ENCODE peak calls at places on chromosomes 13 and 19, in four cellular contexts. J, O, I and V are unnamed samples. For H3K9me1, the result is how much of the 10 kb centered on the place peaks cover.

GRCh38 chr19:42596391-42597071 is 1.8 kb upstream of the CEACAM8 start:
- DNase-seq in J (no peak), O (peak), I (no peak), V (peak)

GRCh38 chr19:42362891-42363440 is 27.1 kb downstream of the CNFN start:
- DNase-seq in J (no peak), O (no peak), I (no peak), V (no peak)

GRCh38 chr13:63305641-63306133 is 1890.0 kb upstream of the PCDH20 start:
- DNase-seq in J (no peak), O (no peak), I (no peak), V (no peak)

GRCh38 chr13:92196566-92197256 is 798.3 kb downstream of the GPC5 start:
- DNase-seq in J (peak), O (no peak), I (no peak), V (no peak)

GRCh38 chr19:10769533-10770491 is 51.9 kb downstream of the DNM2 start:
- DNase-seq in J (peak), O (peak), I (no peak), V (peak)

GRCh38 chr19:48554385-48555091 is 2.6 kb downstream of the SULT2B1 start:
- DNase-seq in J (no peak), O (peak), I (no peak), V (no peak)

GRCh38 chr13:106595623-106596022 is 27.7 kb upstream of the ARGLU1 start:
- DNase-seq in J (no peak), O (no peak), I (no peak), V (no peak)

GRCh38 chr13:114112231-114112825 is 20.1 kb downstream of the RASA3 start:
- DNase-seq in J (peak), O (no peak), I (no peak), V (no peak)

GRCh38 chr13:99080131-99080530 is 102.3 kb upstream of the DOCK9 start:
- DNase-seq in J (no peak), O (no peak), I (no peak), V (no peak)

GRCh38 chr19:16015805-16016173 is 60.5 kb upstream of the TPM4 start:
- DNase-seq in J (no peak), O (no peak), I (no peak), V (no peak)

GRCh38 chr13:50611117-50611781 is 232.2 kb downstream of the DLEU7 start:
- DNase-seq in J (no peak), O (no peak), I (no peak), V (no peak)

GRCh38 chr19:47430041-47430802 is 10.9 kb upstream of the MEIS3 start:
- DNase-seq in J (peak), O (no peak), I (no peak), V (peak)

GRCh38 chr13:49499889-49500660 is 4.3 kb downstream of the PHF11 start:
- DNase-seq in J (peak), O (no peak), I (no peak), V (no peak)

GRCh38 chr13:30932481-30933333 is at the start of gene TEX26:
- DNase-seq in J (no peak), O (no peak), I (no peak), V (peak)

GRCh38 chr19:51317968-51318367 is 6.5 kb downstream of the IGLON5 start:
- DNase-seq in J (no peak), O (no peak), I (no peak), V (no peak)

GRCh38 chr19:11798391-11799296 is at the start of gene ZNF491:
- DNase-seq in J (peak), O (peak), I (no peak), V (peak)

GRCh38 chr19:40413291-40413994 is at the start of gene PRX:
- DNase-seq in J (no peak), O (peak), I (no peak), V (no peak)

GRCh38 chr19:1762243-1763140 is 9.2 kb downstream of the ONECUT3 start:
- DNase-seq in J (no peak), O (no peak), I (no peak), V (no peak)

GRCh38 chr19:10874019-10874418 is 2.7 kb downstream of the CARM1 start:
- DNase-seq in J (no peak), O (no peak), I (no peak), V (no peak)

GRCh38 chr19:43570174-43570791 is 5.0 kb downstream of the XRCC1 start:
- DNase-seq in J (no peak), O (no peak), I (no peak), V (no peak)

GRCh38 chr19:16325161-16325527 is 518 bp downstream of the KLF2 start:
- DNase-seq in J (no peak), O (peak), I (no peak), V (peak)

GRCh38 chr13:101942535-101943157 is 459.2 kb downstream of the FGF14 start:
- DNase-seq in J (no peak), O (no peak), I (no peak), V (no peak)

GRCh38 chr13:69474286-69474685 is 633.3 kb upstream of the ATXN8OS start:
- DNase-seq in J (no peak), O (no peak), I (no peak), V (no peak)

GRCh38 chr13:79658333-79658975 is 177.5 kb downstream of the NDFIP2 start:
- DNase-seq in J (no peak), O (no peak), I (no peak), V (no peak)

GRCh38 chr19:11574689-11575088 is 2.8 kb downstream of the ACP5 start:
- DNase-seq in J (no peak), O (no peak), I (no peak), V (no peak)

GRCh38 chr13:99830931-99831330 is 140.6 kb downstream of the ZIC5 start:
- DNase-seq in J (no peak), O (no peak), I (no peak), V (no peak)

GRCh38 chr19:2888739-2889224 is 11.9 kb upstream of the ZNF57 start:
- DNase-seq in J (no peak), O (no peak), I (no peak), V (no peak)

GRCh38 chr19:13764101-13764807 is at the start of gene MRI1:
- DNase-seq in J (peak), O (peak), I (no peak), V (peak)

GRCh38 chr19:485583-486236 is 10.6 kb upstream of the MADCAM1 start:
- DNase-seq in J (no peak), O (no peak), I (no peak), V (no peak)

GRCh38 chr13:37878496-37878895 is 8.9 kb upstream of the TRPC4 start:
- DNase-seq in J (peak), O (no peak), I (no peak), V (no peak)

GRCh38 chr13:104206450-104207044 is 1140.3 kb upstream of the SLC10A2 start:
- DNase-seq in J (no peak), O (no peak), I (no peak), V (no peak)
- H3K9me1 ChIP-seq in J (under half), O (under half), I (under half), V (under half)

GRCh38 chr13:44159633-44160279 is 213.9 kb upstream of the SERP2 start:
- DNase-seq in J (no peak), O (no peak), I (peak), V (no peak)

GRCh38 chr13:44156294-44156658 is 217.3 kb upstream of the SERP2 start:
- DNase-seq in J (no peak), O (no peak), I (no peak), V (no peak)

GRCh38 chr13:44158741-44159632 is 214.6 kb upstream of the SERP2 start:
- DNase-seq in J (no peak), O (no peak), I (no peak), V (peak)

GRCh38 chr13:44157614-44158013 is 216.0 kb upstream of the SERP2 start:
- DNase-seq in J (no peak), O (no peak), I (no peak), V (no peak)

GRCh38 chr13:44158055-44158655 is 215.5 kb upstream of the SERP2 start:
- DNase-seq in J (no peak), O (no peak), I (no peak), V (no peak)
- H3K9me1 ChIP-seq in J (under half), O (under half), I (under half), V (under half)

GRCh38 chr13:105031306-105031705 is 1504.2 kb downstream of the EFNB2 start:
- DNase-seq in J (no peak), O (no peak), I (no peak), V (no peak)

GRCh38 chr13:105035092-105035491 is 1500.4 kb downstream of the EFNB2 start:
- DNase-seq in J (no peak), O (no peak), I (no peak), V (peak)

GRCh38 chr13:105033999-105034398 is 1501.5 kb downstream of the EFNB2 start:
- DNase-seq in J (no peak), O (no peak), I (no peak), V (no peak)

GRCh38 chr13:105037064-105037463 is 1498.4 kb downstream of the EFNB2 start:
- DNase-seq in J (no peak), O (no peak), I (no peak), V (peak)
- H3K9me1 ChIP-seq in J (under half), O (under half), I (under half), V (under half)

GRCh38 chr19:33418461-33418860 is 45.0 kb downstream of the CEBPG start:
- DNase-seq in J (no peak), O (no peak), I (no peak), V (no peak)

GRCh38 chr19:33417751-33418150 is 44.2 kb downstream of the CEBPG start:
- DNase-seq in J (no peak), O (no peak), I (no peak), V (no peak)

GRCh38 chr19:33420821-33421220 is 47.3 kb downstream of the CEBPG start:
- DNase-seq in J (no peak), O (no peak), I (no peak), V (no peak)

GRCh38 chr19:33419763-33420080 is 46.2 kb downstream of the CEBPG start:
- DNase-seq in J (no peak), O (peak), I (no peak), V (no peak)

DNA sequence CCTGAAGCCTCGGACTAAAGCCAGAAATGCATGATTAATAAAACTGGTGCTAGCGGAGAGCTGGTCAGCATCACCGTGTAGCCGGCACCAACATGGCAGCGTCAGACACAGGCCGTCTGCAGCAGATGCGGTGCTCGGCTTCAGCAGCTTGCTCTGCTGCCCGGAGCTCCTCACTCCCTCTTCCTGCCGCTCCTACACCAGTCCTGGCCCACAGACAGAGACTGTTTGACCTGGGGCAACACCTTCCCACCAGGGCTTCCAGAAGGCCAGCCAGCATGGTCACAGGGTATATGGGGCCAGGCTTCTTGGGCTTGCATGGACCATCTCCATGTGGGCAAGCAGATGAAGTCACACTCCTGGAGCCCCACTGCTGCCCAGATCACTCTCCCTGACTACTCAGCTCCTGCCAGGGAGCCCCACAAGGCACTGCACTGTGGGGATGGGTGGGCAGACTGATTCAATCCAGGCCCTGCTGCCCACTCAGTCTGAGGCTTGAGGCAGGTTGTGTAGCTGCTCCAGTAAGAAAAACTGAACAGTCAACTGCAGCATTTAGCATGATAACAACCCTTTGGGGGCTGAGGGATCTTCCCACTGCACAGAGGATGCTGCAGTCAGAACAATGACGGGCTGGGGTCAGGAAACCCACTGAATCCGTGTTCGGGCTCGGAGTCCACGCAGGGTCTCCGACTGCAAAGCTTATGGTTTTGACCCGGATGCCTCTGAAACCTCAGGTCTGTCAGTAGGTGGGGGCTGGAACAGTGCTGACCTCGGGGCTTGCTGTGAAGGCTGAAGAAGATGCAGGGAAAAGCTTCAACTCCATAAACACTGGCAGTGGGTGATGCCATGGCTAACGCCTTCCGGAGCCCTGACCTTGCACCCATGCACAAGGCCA is 45.6 kb downstream of the CEBPG start:
- DNase-seq in J (no peak), O (no peak), I (no peak), V (no peak)
- H3K9me1 ChIP-seq in J (under half), O (under half), I (under half), V (under half)

GRCh38 chr13:95039415-95039814 is 261.8 kb downstream of the ABCC4 start:
- DNase-seq in J (peak), O (no peak), I (no peak), V (no peak)
- H3K9me1 ChIP-seq in J (under half), O (under half), I (under half), V (under half)

GRCh38 chr19:4714016-4714415 is 9.6 kb downstream of the DPP9 start:
- DNase-seq in J (no peak), O (no peak), I (no peak), V (no peak)

GRCh38 chr19:4711211-4711610 is 12.4 kb downstream of the DPP9 start:
- DNase-seq in J (no peak), O (no peak), I (no peak), V (no peak)

GRCh38 chr19:4710281-4710600 is 13.4 kb downstream of the DPP9 start:
- DNase-seq in J (no peak), O (no peak), I (no peak), V (no peak)

GRCh38 chr19:4713384-4713951 is 10.2 kb downstream of the DPP9 start:
- DNase-seq in J (peak), O (no peak), I (peak), V (peak)

GRCh38 chr19:4712771-4713170 is 10.9 kb downstream of the DPP9 start:
- DNase-seq in J (no peak), O (no peak), I (no peak), V (no peak)
- H3K9me1 ChIP-seq in J (under half), O (under half), I (under half), V (under half)

DNA sequence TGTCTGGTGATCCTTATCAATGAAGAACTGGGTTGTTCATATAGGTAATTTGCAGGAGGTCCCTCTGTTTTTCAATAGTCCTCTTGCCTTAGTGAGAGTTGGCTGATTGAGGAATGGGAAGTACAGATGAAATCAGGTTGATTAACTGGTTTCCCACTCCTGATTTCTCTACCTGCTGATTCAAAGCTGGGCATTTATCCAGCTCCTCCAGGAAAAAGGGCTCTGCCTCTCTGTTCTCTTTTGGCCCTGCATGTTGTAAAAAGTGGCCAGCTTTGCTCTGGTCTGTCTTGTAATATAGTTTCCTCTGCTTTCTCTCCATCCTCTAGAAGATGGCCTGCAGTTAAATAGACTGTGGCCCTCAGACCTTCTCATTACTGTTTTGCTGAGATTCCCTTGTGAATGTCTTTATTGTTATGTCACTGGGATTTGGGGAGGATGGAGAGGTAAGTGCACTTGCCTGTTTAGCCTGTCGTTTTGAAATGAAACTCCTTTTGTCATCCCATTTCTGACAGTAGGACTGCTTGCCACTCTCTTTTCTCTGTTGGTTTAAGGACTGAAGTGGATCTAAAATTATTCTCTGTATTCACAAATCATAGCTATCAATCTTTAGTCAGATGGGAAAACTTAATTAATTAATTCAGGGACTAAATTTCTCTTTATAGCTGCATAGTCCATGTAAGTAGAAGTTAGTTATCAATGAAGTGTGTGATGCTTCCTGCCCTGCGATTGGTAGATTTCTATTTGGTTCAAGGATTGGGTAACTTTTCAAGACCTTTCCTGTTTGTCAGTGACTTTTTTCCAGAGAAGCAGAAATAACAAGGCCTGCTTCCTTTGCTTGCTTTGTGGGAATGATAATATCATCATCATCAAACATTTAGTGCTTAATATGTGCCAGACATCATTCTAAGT is 28.5 kb downstream of the GARRE1 start:
- DNase-seq in J (no peak), O (no peak), I (no peak), V (peak)
- H3K9me1 ChIP-seq in J (under half), O (under half), I (under half), V (under half)

DNA sequence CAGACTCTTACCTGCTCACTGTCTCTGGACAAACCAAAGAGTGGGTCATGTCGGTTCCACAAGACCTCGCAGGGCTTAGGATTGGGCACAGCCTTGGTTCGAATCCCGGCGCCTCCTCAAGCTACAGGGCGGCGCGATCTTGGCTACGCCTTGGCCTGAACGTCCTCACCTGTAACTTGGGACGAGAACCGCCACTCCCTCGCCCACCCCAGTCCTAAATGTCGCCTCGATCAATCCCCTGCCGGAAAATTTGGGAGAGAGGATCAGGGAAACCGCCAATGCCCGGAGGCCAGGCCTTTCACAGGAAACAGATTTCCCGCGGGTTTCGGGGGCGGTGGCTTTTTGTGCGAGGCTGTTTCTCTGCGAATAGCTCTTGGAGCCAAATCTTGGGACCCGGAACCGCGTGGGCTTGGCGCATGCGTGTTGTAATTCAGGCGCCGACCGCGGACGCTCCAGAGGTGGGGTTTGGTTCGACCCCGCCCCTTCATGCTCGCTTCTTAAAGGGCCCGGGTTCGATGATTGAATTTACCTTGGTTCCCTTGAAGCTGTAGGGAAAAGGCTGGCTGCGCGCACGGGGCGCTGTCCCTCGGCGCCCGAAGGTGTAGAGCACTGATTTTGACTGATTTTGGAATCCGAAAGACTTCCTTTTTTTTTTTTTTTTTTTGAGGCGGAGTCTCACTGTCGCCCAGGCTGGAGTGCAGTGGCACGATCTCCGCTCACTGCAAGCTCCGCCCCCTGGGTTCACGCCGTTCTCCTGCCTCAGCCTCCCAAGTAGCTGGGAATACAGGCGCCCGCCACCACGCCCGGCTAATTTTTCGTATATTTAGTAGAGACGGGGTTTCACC is at the start of gene NR2C2AP:
- DNase-seq in J (peak), O (peak), I (peak), V (peak)
- H3K9me1 ChIP-seq in J (under half), O (under half), I (under half), V (under half)